ENCODE peak calls at places on chromosomes 11 and 22, in seven cellular contexts. L, Y, H, G, S, T and U are unnamed samples.

GRCh38 chr11:41309111-41309522 is 150.3 kb downstream of the LRRC4C start:
- DNase-seq in L (no peak), Y (no peak), H (no peak), G (peak; percentile 58), S (no peak), T (no peak), U (no peak)

GRCh38 chr11:93552874-93553273 is 9.7 kb upstream of the SMCO4 start:
- DNase-seq in L (no peak), Y (no peak), H (peak; percentile 27), G (no peak), S (no peak), T (no peak), U (no peak)

GRCh38 chr11:17388609-17389204 is at the start of gene KCNJ11:
- DNase-seq in L (no peak), Y (no peak), H (peak; percentile 26), G (no peak), S (no peak), T (no peak), U (no peak)

GRCh38 chr22:45381348-45381747 is 32.1 kb downstream of the SMC1B start:
- DNase-seq in L (no peak), Y (no peak), H (no peak), G (no peak), S (no peak), T (no peak), U (no peak)

GRCh38 chr11:115659061-115659963 is 155.1 kb upstream of the CADM1 start:
- DNase-seq in L (peak; percentile 57), Y (peak; percentile 44), H (peak; percentile 53), G (no peak), S (no peak), T (no peak), U (peak; percentile 75)

GRCh38 chr11:78417175-78417887 is at the start of gene GAB2:
- DNase-seq in L (peak; percentile 61), Y (no peak), H (peak; percentile 57), G (no peak), S (no peak), T (no peak), U (no peak)

GRCh38 chr11:70637949-70638598 is 239.7 kb downstream of the CTTN start:
- DNase-seq in L (no peak), Y (no peak), H (no peak), G (no peak), S (no peak), T (no peak), U (no peak)

GRCh38 chr11:28146123-28146751 is 38.0 kb downstream of the METTL15 start:
- DNase-seq in L (no peak), Y (peak; percentile 93), H (peak; percentile 12), G (no peak), S (no peak), T (peak; percentile 88), U (no peak)

DNA sequence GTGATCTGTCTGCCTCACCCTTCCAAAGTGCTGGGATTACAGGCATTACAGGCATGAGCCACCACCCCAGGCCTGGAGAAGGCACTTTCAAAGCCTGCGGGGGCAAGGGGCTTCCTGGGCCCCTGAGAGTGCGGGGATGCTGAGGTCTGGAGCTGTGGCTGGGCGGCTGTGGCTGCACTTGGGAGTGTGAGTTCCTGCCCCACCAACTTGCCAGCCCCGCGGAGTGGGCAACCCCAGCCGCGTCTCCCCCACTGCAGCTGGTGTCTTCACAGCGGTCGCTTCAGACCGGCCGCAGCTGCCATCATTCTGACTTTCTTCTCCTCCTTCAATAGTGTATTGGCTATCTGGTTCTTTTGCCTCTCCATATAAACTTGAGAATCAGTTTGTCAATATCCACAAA is 10.7 kb upstream of the MAP6 start:
- DNase-seq in L (no peak), Y (no peak), H (no peak), G (no peak), S (no peak), T (no peak), U (no peak)
- TF ChIP-seq CTCF in L (no peak), Y (no peak), H (no peak), G (no peak), S (no peak), T (no peak), U (no peak)

DNA sequence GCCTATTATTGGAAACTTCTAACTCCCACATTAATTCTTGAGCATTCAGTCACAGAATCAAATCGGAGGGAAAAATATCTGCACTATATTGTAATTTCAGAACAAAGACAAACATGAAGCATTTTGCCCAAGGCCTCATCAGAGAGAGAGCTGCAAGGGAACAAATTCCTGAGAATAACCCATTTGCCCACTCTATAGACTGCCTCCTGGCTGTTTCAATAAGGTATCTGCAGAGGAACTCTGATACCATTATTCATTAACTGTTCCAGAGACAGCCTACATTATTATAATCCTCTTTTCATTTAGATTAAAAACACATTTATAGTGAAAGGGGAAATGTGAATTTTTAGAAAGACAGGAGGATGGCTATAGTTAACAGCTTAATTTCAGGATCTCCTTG is 663.9 kb downstream of the DLG2 start:
- DNase-seq in L (no peak), Y (no peak), H (no peak), G (no peak), S (no peak), T (peak; percentile 1), U (no peak)
- TF ChIP-seq CTCF in L (no peak), Y (no peak), H (no peak), G (no peak), S (no peak), T (no peak), U (no peak)

GRCh38 chr11:112795896-112796686 is 165.1 kb upstream of the NCAM1 start:
- DNase-seq in L (no peak), Y (no peak), H (peak; percentile 17), G (no peak), S (no peak), T (no peak), U (no peak)

GRCh38 chr11:112794321-112794720 is 166.9 kb upstream of the NCAM1 start:
- DNase-seq in L (no peak), Y (no peak), H (no peak), G (no peak), S (no peak), T (no peak), U (no peak)

GRCh38 chr11:112797072-112797471 is 164.1 kb upstream of the NCAM1 start:
- DNase-seq in L (no peak), Y (no peak), H (peak; percentile 27), G (no peak), S (no peak), T (no peak), U (no peak)

GRCh38 chr11:112795142-112795815 is 165.9 kb upstream of the NCAM1 start:
- DNase-seq in L (no peak), Y (peak; percentile 42), H (peak; percentile 48), G (peak; percentile 31), S (peak; percentile 40), T (peak; percentile 57), U (no peak)

DNA sequence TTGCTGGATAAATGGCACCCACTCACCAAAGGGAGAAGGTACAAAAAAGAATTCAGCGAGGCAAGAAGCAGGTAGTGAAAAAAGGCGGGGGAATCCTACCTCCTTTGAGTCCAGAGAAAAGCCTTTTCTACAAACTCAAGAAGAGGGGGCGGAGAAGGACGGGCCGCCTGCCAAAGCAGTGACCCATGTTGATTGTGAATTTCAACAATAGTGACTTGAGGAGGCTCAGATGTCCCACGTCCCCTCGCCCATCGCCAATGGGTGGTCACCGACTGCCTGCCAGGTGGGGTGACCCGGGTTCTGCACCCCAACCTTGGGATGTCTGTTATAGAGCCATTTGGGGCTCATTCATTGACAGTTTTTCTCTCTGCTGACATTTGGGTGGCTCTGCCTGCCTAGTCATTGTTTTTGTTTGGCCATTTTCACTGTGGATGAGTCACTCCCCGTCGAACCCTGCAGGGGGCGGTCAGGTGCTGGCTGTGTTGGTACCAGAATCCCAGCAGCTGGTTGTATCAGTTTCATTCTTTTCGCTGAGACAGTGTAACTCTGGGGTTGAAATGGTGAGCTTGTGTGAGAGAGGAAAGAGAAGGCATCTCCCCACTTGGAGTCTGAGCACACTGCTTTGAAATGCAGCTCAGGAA is 163.4 kb upstream of the NCAM1 start:
- DNase-seq in L (no peak), Y (peak; percentile 31), H (peak; percentile 56), G (no peak), S (no peak), T (peak; percentile 51), U (no peak)
- TF ChIP-seq CTCF in L (peak; percentile 27), Y (peak; percentile 71), H (peak; percentile 55), G (peak; percentile 64), S (peak; percentile 35), T (peak; percentile 39), U (no peak)

GRCh38 chr22:37732699-37733607 is 36.1 kb downstream of the TRIOBP start:
- DNase-seq in L (no peak), Y (no peak), H (no peak), G (no peak), S (no peak), T (no peak), U (no peak)

GRCh38 chr22:37735054-37735453 is 38.2 kb downstream of the TRIOBP start:
- DNase-seq in L (peak; percentile 67), Y (no peak), H (peak; percentile 70), G (no peak), S (peak; percentile 46), T (peak; percentile 42), U (peak; percentile 80)

GRCh38 chr22:37734402-37734700 is 37.5 kb downstream of the TRIOBP start:
- DNase-seq in L (no peak), Y (no peak), H (no peak), G (no peak), S (no peak), T (no peak), U (no peak)

GRCh38 chr22:37733625-37734401 is 37.0 kb downstream of the TRIOBP start:
- DNase-seq in L (no peak), Y (no peak), H (no peak), G (no peak), S (no peak), T (no peak), U (peak; percentile 75)

GRCh38 chr22:37731804-37732471 is 35.1 kb downstream of the TRIOBP start:
- DNase-seq in L (no peak), Y (no peak), H (peak; percentile 81), G (peak; percentile 31), S (no peak), T (no peak), U (no peak)
- TF ChIP-seq CTCF in L (no peak), Y (no peak), H (peak; percentile 5), G (peak; percentile 42), S (peak; percentile 12), T (peak; percentile 18), U (peak; percentile 25)

DNA sequence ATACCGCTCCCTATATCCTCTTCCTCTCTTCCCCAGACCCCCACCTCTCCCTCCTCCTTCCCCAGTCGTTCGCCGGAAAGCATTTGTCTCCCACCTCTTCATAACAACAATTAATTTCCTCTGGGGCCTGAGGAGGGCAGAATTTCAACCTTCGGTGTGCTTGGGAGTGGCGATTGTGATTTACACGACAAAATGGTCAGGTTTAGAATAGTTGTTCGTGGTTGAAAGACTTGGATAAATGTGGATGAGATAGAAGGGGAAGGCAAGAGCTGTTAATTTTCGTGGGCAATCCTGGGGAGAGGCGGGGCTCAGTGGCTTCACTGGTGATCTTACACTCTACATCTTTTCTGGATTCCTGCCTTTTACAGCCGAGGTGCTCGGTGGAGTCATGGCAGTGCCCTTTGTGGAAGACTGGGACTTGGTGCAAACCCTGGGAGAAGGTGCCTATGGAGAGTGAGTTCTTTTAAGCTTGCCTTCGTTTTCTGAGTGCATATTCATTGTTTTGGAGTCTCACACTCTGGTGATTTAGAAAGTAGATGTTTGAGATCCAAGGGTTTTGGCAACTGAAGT is 1.5 kb downstream of the CHEK1 start:
- DNase-seq in L (no peak), Y (no peak), H (no peak), G (peak; percentile 77), S (no peak), T (no peak), U (no peak)
- TF ChIP-seq CTCF in L (no peak), Y (peak; percentile 25), H (peak; percentile 35), G (peak; percentile 75), S (no peak), T (peak; percentile 31), U (no peak)

GRCh38 chr11:22426915-22427314 is 88.7 kb downstream of the SLC17A6 start:
- DNase-seq in L (no peak), Y (no peak), H (no peak), G (no peak), S (no peak), T (peak; percentile 4), U (no peak)
- TF ChIP-seq CTCF in L (no peak), Y (peak; percentile 18), H (peak; percentile 34), G (no peak), S (no peak), T (no peak), U (no peak)